ENCODE peak calls at places on chromosomes 5 and 9, in six cellular contexts. One of them, this sample, is unnamed.

GRCh38 chr9:8895498-8896224 is 1096.1 kb upstream of the DMAC1 start:
- DNase-seq in K562: peak
- DNase-seq in NB4: peak
- DNase-seq in HepG2: peak
- DNase-seq in A549: peak
- DNase-seq in endothelial cell of umbilical vein: peak
- DNase-seq in this sample: no peak

GRCh38 chr9:100206899-100207298 is 107.9 kb downstream of the INVS start:
- DNase-seq in A549: no peak
- DNase-seq in HepG2: no peak
- DNase-seq in NB4: no peak
- DNase-seq in K562: no peak
- DNase-seq in endothelial cell of umbilical vein: peak
- DNase-seq in this sample: no peak

GRCh38 chr9:120436937-120437592 is 142.9 kb downstream of the CDK5RAP2 start:
- DNase-seq in K562: no peak
- DNase-seq in NB4: peak
- DNase-seq in endothelial cell of umbilical vein: no peak
- DNase-seq in HepG2: no peak
- DNase-seq in A549: no peak
- DNase-seq in this sample: no peak

GRCh38 chr9:16445141-16445920 is 425.1 kb downstream of the BNC2 start:
- DNase-seq in A549: peak
- DNase-seq in endothelial cell of umbilical vein: no peak
- DNase-seq in K562: no peak
- DNase-seq in HepG2: peak
- DNase-seq in NB4: no peak
- DNase-seq in this sample: no peak

GRCh38 chr5:1844708-1845436 is 37.9 kb downstream of the IRX4 start:
- DNase-seq in HepG2: no peak
- DNase-seq in K562: no peak
- DNase-seq in NB4: no peak
- DNase-seq in A549: no peak
- DNase-seq in endothelial cell of umbilical vein: no peak
- DNase-seq in this sample: no peak

GRCh38 chr9:118444403-118444802 is 740.2 kb downstream of the TLR4 start:
- DNase-seq in endothelial cell of umbilical vein: no peak
- DNase-seq in K562: no peak
- DNase-seq in NB4: no peak
- DNase-seq in A549: no peak
- DNase-seq in HepG2: no peak
- DNase-seq in this sample: no peak

GRCh38 chr5:159602434-159602833 is 272.1 kb upstream of the IL12B start:
- DNase-seq in A549: no peak
- DNase-seq in K562: no peak
- DNase-seq in NB4: no peak
- DNase-seq in HepG2: no peak
- DNase-seq in endothelial cell of umbilical vein: no peak
- DNase-seq in this sample: no peak

GRCh38 chr5:34484190-34484589 is 171.9 kb upstream of the RAI14 start:
- DNase-seq in K562: no peak
- DNase-seq in A549: no peak
- DNase-seq in NB4: no peak
- DNase-seq in endothelial cell of umbilical vein: no peak
- DNase-seq in HepG2: no peak
- DNase-seq in this sample: no peak

GRCh38 chr9:99433555-99433954 is 211.5 kb downstream of the SEC61B start:
- DNase-seq in endothelial cell of umbilical vein: peak
- DNase-seq in A549: peak
- DNase-seq in NB4: peak
- DNase-seq in K562: no peak
- DNase-seq in HepG2: peak
- DNase-seq in this sample: peak

GRCh38 chr5:34598177-34598794 is 57.8 kb upstream of the RAI14 start:
- DNase-seq in K562: no peak
- DNase-seq in endothelial cell of umbilical vein: peak
- DNase-seq in HepG2: no peak
- DNase-seq in A549: peak
- DNase-seq in NB4: no peak
- DNase-seq in this sample: no peak

GRCh38 chr5:14293279-14293678 is 150.1 kb downstream of the TRIO start:
- DNase-seq in endothelial cell of umbilical vein: no peak
- DNase-seq in NB4: no peak
- DNase-seq in K562: no peak
- DNase-seq in HepG2: no peak
- DNase-seq in A549: no peak
- DNase-seq in this sample: no peak

GRCh38 chr9:124774131-124774978 is 2.6 kb upstream of the OLFML2A start:
- DNase-seq in endothelial cell of umbilical vein: peak
- DNase-seq in NB4: peak
- DNase-seq in K562: peak
- DNase-seq in A549: peak
- DNase-seq in HepG2: peak
- DNase-seq in this sample: peak

GRCh38 chr5:39696672-39697398 is 272.1 kb upstream of the DAB2 start:
- DNase-seq in HepG2: no peak
- DNase-seq in NB4: no peak
- DNase-seq in K562: no peak
- DNase-seq in endothelial cell of umbilical vein: no peak
- DNase-seq in A549: no peak
- DNase-seq in this sample: no peak

GRCh38 chr5:146706321-146706972 is 172.1 kb downstream of the PPP2R2B start:
- DNase-seq in NB4: peak
- DNase-seq in HepG2: peak
- DNase-seq in K562: no peak
- DNase-seq in A549: peak
- DNase-seq in endothelial cell of umbilical vein: no peak
- DNase-seq in this sample: no peak

GRCh38 chr5:127936439-127936972 is 147.1 kb upstream of the SLC12A2 start:
- DNase-seq in K562: no peak
- DNase-seq in HepG2: no peak
- DNase-seq in NB4: no peak
- DNase-seq in endothelial cell of umbilical vein: no peak
- DNase-seq in A549: no peak
- DNase-seq in this sample: no peak

GRCh38 chr5:127935398-127935797 is 148.2 kb upstream of the SLC12A2 start:
- DNase-seq in endothelial cell of umbilical vein: no peak
- DNase-seq in K562: no peak
- DNase-seq in A549: peak
- DNase-seq in NB4: no peak
- DNase-seq in HepG2: peak
- DNase-seq in this sample: no peak

GRCh38 chr5:127931396-127931795 is 152.2 kb upstream of the SLC12A2 start:
- DNase-seq in endothelial cell of umbilical vein: no peak
- DNase-seq in K562: no peak
- DNase-seq in NB4: no peak
- DNase-seq in A549: no peak
- DNase-seq in HepG2: no peak
- DNase-seq in this sample: no peak

GRCh38 chr5:127933348-127933747 is 150.2 kb upstream of the SLC12A2 start:
- DNase-seq in NB4: no peak
- DNase-seq in A549: no peak
- DNase-seq in K562: no peak
- DNase-seq in HepG2: no peak
- DNase-seq in endothelial cell of umbilical vein: no peak
- DNase-seq in this sample: no peak

GRCh38 chr5:127934791-127935256 is 148.7 kb upstream of the SLC12A2 start:
- DNase-seq in HepG2: peak
- DNase-seq in NB4: peak
- DNase-seq in endothelial cell of umbilical vein: peak
- DNase-seq in K562: no peak
- DNase-seq in A549: peak
- DNase-seq in this sample: no peak
- TF ChIP-seq MYC in HepG2: no peak
- TF ChIP-seq MYC in NB4: no peak
- TF ChIP-seq MYC in endothelial cell of umbilical vein: no peak
- TF ChIP-seq MYC in K562: no peak
- TF ChIP-seq MYC in A549: no peak
- TF ChIP-seq MYC in this sample: no peak

GRCh38 chr9:93247892-93248291 is 64.0 kb downstream of the WNK2 start:
- DNase-seq in A549: no peak
- DNase-seq in endothelial cell of umbilical vein: no peak
- DNase-seq in NB4: no peak
- DNase-seq in K562: no peak
- DNase-seq in HepG2: no peak
- DNase-seq in this sample: no peak

GRCh38 chr9:93250185-93250584 is 66.2 kb downstream of the WNK2 start:
- DNase-seq in K562: no peak
- DNase-seq in A549: no peak
- DNase-seq in NB4: no peak
- DNase-seq in endothelial cell of umbilical vein: no peak
- DNase-seq in HepG2: no peak
- DNase-seq in this sample: no peak

GRCh38 chr9:93246526-93246925 is 62.6 kb downstream of the WNK2 start:
- DNase-seq in NB4: no peak
- DNase-seq in HepG2: no peak
- DNase-seq in endothelial cell of umbilical vein: no peak
- DNase-seq in K562: no peak
- DNase-seq in A549: no peak
- DNase-seq in this sample: no peak

GRCh38 chr9:93247099-93247865 is 63.3 kb downstream of the WNK2 start:
- DNase-seq in endothelial cell of umbilical vein: no peak
- DNase-seq in A549: no peak
- DNase-seq in HepG2: no peak
- DNase-seq in K562: no peak
- DNase-seq in NB4: no peak
- DNase-seq in this sample: no peak

GRCh38 chr9:93248373-93248772 is 64.4 kb downstream of the WNK2 start:
- DNase-seq in endothelial cell of umbilical vein: no peak
- DNase-seq in NB4: no peak
- DNase-seq in A549: no peak
- DNase-seq in K562: no peak
- DNase-seq in HepG2: no peak
- DNase-seq in this sample: no peak
- TF ChIP-seq MYC in endothelial cell of umbilical vein: no peak
- TF ChIP-seq MYC in NB4: no peak
- TF ChIP-seq MYC in A549: no peak
- TF ChIP-seq MYC in K562: no peak
- TF ChIP-seq MYC in HepG2: no peak
- TF ChIP-seq MYC in this sample: no peak

GRCh38 chr9:137029058-137029922 is 1.3 kb upstream of the ABCA2 start:
- DNase-seq in A549: peak
- DNase-seq in HepG2: peak
- DNase-seq in NB4: peak
- DNase-seq in endothelial cell of umbilical vein: peak
- DNase-seq in K562: peak
- DNase-seq in this sample: no peak
- TF ChIP-seq MYC in A549: no peak
- TF ChIP-seq MYC in HepG2: peak
- TF ChIP-seq MYC in NB4: no peak
- TF ChIP-seq MYC in endothelial cell of umbilical vein: no peak
- TF ChIP-seq MYC in K562: peak
- TF ChIP-seq MYC in this sample: no peak

DNA sequence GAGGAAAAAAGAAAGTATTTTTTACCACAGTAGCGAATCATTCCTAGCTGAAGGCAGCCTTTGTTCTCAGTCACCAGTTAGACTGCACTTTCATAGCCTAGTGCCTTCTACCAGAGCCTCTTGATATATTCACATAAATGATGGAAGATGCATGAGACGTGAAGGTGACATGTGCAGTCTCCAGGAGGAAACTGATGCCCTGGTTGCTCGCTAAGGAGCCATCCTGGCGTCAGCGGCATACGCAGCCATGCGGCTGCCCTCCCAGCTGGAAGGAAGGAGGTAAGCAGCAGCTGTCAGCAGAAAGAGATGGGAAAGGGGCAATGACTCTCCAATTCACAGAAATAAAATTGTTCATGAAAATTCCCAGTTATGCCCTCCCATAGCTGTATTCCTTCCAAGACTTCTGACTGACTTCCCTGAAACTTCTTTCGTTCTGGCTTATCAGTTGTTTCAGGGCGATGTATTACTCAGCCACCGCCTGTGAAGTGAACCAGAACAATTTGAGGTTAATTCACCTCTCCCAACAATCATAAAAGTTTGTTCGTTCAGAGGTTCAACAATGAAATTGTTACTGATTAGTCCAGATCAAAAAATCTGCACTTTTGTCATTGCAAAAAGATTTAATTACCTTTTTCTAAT is 331.2 kb downstream of the NR2F1-AS1 start:
- DNase-seq in endothelial cell of umbilical vein: peak
- DNase-seq in K562: no peak
- DNase-seq in NB4: no peak
- DNase-seq in HepG2: no peak
- DNase-seq in A549: no peak
- DNase-seq in this sample: no peak
- TF ChIP-seq MYC in endothelial cell of umbilical vein: peak
- TF ChIP-seq MYC in K562: no peak
- TF ChIP-seq MYC in NB4: no peak
- TF ChIP-seq MYC in HepG2: no peak
- TF ChIP-seq MYC in A549: no peak
- TF ChIP-seq MYC in this sample: no peak

GRCh38 chr5:37111426-37112382 is 137.5 kb downstream of the CPLANE1 start:
- DNase-seq in NB4: peak
- DNase-seq in K562: no peak
- DNase-seq in A549: no peak
- DNase-seq in HepG2: no peak
- DNase-seq in endothelial cell of umbilical vein: no peak
- DNase-seq in this sample: peak
- TF ChIP-seq MYC in NB4: no peak
- TF ChIP-seq MYC in K562: no peak
- TF ChIP-seq MYC in A549: no peak
- TF ChIP-seq MYC in HepG2: no peak
- TF ChIP-seq MYC in endothelial cell of umbilical vein: no peak
- TF ChIP-seq MYC in this sample: no peak

DNA sequence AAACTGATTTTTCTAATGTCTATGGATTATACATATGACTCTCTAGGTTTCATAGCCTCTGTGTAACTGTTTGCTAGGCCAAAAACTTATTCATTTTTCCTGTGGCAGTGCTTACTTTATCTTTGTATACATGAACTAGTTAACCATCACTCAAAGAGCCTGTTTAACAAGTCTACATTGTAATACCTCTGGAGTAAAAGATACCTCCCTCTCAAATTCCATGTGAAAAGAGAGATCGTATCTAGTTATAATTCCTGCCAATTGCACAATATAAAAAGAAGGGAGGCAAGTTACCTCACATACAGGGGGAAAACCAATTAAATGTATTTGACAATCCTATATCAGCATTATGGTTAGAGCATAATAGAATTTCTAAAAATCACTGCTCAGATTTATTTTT is 271.9 kb upstream of the ST8SIA4 start:
- DNase-seq in NB4: no peak
- DNase-seq in K562: no peak
- DNase-seq in A549: no peak
- DNase-seq in HepG2: no peak
- DNase-seq in endothelial cell of umbilical vein: no peak
- DNase-seq in this sample: no peak
- TF ChIP-seq MYC in NB4: no peak
- TF ChIP-seq MYC in K562: no peak
- TF ChIP-seq MYC in A549: no peak
- TF ChIP-seq MYC in HepG2: no peak
- TF ChIP-seq MYC in endothelial cell of umbilical vein: no peak
- TF ChIP-seq MYC in this sample: no peak